ENCODE peak calls at places on chromosomes 5 and 9, in nine cellular contexts. One of them, this sample, is unnamed.

GRCh38 chr5:42982107-42982622 is 58.0 kb downstream of the ANXA2R start:
- DNase-seq in adrenal gland: no peak
- DNase-seq in cardiac muscle cell: no peak
- DNase-seq in fibroblast of the aortic adventitia: no peak
- DNase-seq in brain microvascular endothelial cell: no peak
- DNase-seq in AG04450: no peak
- DNase-seq in astrocyte: no peak
- DNase-seq in kidney: no peak
- DNase-seq in heart right ventricle: peak; percentile 21
- DNase-seq in this sample: peak; percentile 19

GRCh38 chr9:121246821-121247511 is 21.0 kb upstream of the GSN start:
- DNase-seq in adrenal gland: no peak
- DNase-seq in cardiac muscle cell: peak; percentile 91
- DNase-seq in fibroblast of the aortic adventitia: peak; percentile 89
- DNase-seq in brain microvascular endothelial cell: peak; percentile 94
- DNase-seq in AG04450: peak; percentile 68
- DNase-seq in astrocyte: peak; percentile 94
- DNase-seq in kidney: no peak
- DNase-seq in heart right ventricle: no peak
- DNase-seq in this sample: peak; percentile 95

GRCh38 chr5:141493500-141494422 is 4.9 kb downstream of the PCDHGC5 start:
- DNase-seq in adrenal gland: no peak
- DNase-seq in cardiac muscle cell: peak; percentile 60
- DNase-seq in fibroblast of the aortic adventitia: peak; percentile 56
- DNase-seq in brain microvascular endothelial cell: peak; percentile 53
- DNase-seq in AG04450: no peak
- DNase-seq in astrocyte: peak; percentile 71
- DNase-seq in kidney: no peak
- DNase-seq in heart right ventricle: no peak
- DNase-seq in this sample: peak; percentile 59

GRCh38 chr5:163888366-163888765 is 382.9 kb downstream of the MAT2B start:
- DNase-seq in adrenal gland: no peak
- DNase-seq in cardiac muscle cell: peak; percentile 34
- DNase-seq in fibroblast of the aortic adventitia: peak; percentile 52
- DNase-seq in brain microvascular endothelial cell: no peak
- DNase-seq in AG04450: no peak
- DNase-seq in astrocyte: peak; percentile 78
- DNase-seq in kidney: no peak
- DNase-seq in heart right ventricle: no peak
- DNase-seq in this sample: peak; percentile 11

GRCh38 chr9:91750343-91750742 is 199.7 kb downstream of the ROR2 start:
- DNase-seq in adrenal gland: no peak
- DNase-seq in cardiac muscle cell: no peak
- DNase-seq in fibroblast of the aortic adventitia: no peak
- DNase-seq in brain microvascular endothelial cell: no peak
- DNase-seq in AG04450: no peak
- DNase-seq in astrocyte: no peak
- DNase-seq in kidney: no peak
- DNase-seq in heart right ventricle: no peak
- DNase-seq in this sample: no peak

GRCh38 chr5:173963867-173964429 is 25.0 kb upstream of the C5orf47 start:
- DNase-seq in adrenal gland: no peak
- DNase-seq in cardiac muscle cell: no peak
- DNase-seq in fibroblast of the aortic adventitia: no peak
- DNase-seq in brain microvascular endothelial cell: no peak
- DNase-seq in AG04450: no peak
- DNase-seq in astrocyte: peak; percentile 74
- DNase-seq in kidney: no peak
- DNase-seq in heart right ventricle: no peak
- DNase-seq in this sample: no peak

GRCh38 chr5:150578781-150579461 is 61.5 kb upstream of the SYNPO start:
- DNase-seq in adrenal gland: no peak
- DNase-seq in cardiac muscle cell: no peak
- DNase-seq in fibroblast of the aortic adventitia: no peak
- DNase-seq in brain microvascular endothelial cell: no peak
- DNase-seq in AG04450: no peak
- DNase-seq in astrocyte: no peak
- DNase-seq in kidney: no peak
- DNase-seq in heart right ventricle: no peak
- DNase-seq in this sample: no peak

GRCh38 chr9:127149010-127149409 is 26.6 kb upstream of the ANGPTL2 start:
- DNase-seq in adrenal gland: no peak
- DNase-seq in cardiac muscle cell: no peak
- DNase-seq in fibroblast of the aortic adventitia: no peak
- DNase-seq in brain microvascular endothelial cell: no peak
- DNase-seq in AG04450: no peak
- DNase-seq in astrocyte: no peak
- DNase-seq in kidney: no peak
- DNase-seq in heart right ventricle: no peak
- DNase-seq in this sample: no peak

GRCh38 chr9:129619787-129620668 is 873 bp downstream of the C9orf50 start:
- DNase-seq in adrenal gland: no peak
- DNase-seq in cardiac muscle cell: no peak
- DNase-seq in fibroblast of the aortic adventitia: no peak
- DNase-seq in brain microvascular endothelial cell: no peak
- DNase-seq in AG04450: no peak
- DNase-seq in astrocyte: peak; percentile 21
- DNase-seq in kidney: peak; percentile 82
- DNase-seq in heart right ventricle: no peak
- DNase-seq in this sample: no peak

GRCh38 chr9:17135578-17135904 is 701 bp downstream of the CNTLN start:
- DNase-seq in adrenal gland: peak; percentile 26
- DNase-seq in cardiac muscle cell: peak; percentile 23
- DNase-seq in fibroblast of the aortic adventitia: no peak
- DNase-seq in brain microvascular endothelial cell: peak; percentile 9
- DNase-seq in AG04450: no peak
- DNase-seq in astrocyte: no peak
- DNase-seq in kidney: no peak
- DNase-seq in heart right ventricle: no peak
- DNase-seq in this sample: peak; percentile 26

DNA sequence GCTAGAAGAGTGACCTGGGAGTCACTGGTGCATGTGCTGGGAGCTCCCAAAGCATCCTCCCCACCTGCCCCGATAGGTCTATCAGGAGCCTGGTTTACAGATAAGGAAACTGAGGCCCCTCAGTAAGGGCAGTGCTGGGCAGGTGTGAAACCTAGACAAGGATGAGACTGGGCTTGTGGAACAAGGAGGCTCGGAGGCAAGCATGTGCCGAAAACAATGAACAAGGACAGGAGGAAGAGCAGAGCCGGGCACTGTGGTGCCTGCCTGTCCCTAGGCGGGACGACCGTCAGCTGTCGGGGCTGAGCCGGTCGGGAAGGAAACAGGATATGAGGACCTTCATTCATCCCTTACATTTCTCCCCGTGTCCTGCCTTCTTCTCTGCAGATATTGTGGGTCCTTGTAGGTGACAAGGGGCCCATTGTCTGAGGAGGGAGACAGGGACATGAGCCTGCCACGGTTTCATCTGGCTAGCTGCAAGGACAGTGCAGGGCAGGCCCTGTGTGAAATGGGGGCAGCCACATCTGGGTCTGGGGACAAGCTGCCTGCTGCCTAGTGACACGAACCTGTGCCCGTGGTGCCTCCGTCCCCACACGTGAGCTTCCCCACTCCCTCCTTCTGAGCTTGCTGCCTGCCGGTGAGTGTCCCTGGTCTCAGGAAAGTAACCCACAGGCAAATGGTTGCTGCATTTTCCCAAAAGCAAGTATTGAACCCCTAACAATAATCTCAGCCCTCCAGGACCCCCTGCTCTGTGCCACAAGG is 18.6 kb downstream of the FGD3 start:
- DNase-seq in adrenal gland: no peak
- DNase-seq in cardiac muscle cell: no peak
- DNase-seq in fibroblast of the aortic adventitia: no peak
- DNase-seq in brain microvascular endothelial cell: no peak
- DNase-seq in AG04450: no peak
- DNase-seq in astrocyte: no peak
- DNase-seq in kidney: no peak
- DNase-seq in heart right ventricle: no peak
- DNase-seq in this sample: no peak
- H3K4me3 ChIP-seq in adrenal gland: no peak overlapping the region
- H3K4me3 ChIP-seq in cardiac muscle cell: no peak overlapping the region
- H3K4me3 ChIP-seq in fibroblast of the aortic adventitia: no peak overlapping the region
- H3K4me3 ChIP-seq in brain microvascular endothelial cell: no peak overlapping the region
- H3K4me3 ChIP-seq in AG04450: no peak overlapping the region
- H3K4me3 ChIP-seq in astrocyte: no peak overlapping the region
- H3K4me3 ChIP-seq in kidney: no peak overlapping the region
- H3K4me3 ChIP-seq in heart right ventricle: peak overlapping the region; percentile 27
- H3K4me3 ChIP-seq in this sample: no peak overlapping the region

DNA sequence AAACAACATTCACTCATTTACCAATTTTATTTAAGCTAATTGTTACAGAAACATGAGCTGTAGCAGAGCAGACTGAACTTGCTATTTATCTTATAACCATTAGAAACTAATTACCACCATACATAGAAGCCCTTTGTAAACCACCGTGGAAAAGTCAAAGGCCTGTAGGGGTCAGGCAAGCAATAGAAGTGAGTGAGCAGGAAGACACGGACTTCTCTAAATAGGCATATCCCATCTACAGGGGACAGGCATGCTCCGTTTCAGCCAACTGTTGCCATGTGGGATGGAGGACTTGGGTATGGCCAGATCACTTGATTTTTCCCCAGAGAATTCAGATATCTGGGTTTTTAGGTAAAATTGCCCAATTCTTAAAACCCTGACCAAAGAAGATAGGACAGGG is 44.8 kb downstream of the PRRC1 start:
- DNase-seq in adrenal gland: no peak
- DNase-seq in cardiac muscle cell: peak; percentile 46
- DNase-seq in fibroblast of the aortic adventitia: peak; percentile 26
- DNase-seq in brain microvascular endothelial cell: no peak
- DNase-seq in AG04450: no peak
- DNase-seq in astrocyte: no peak
- DNase-seq in kidney: no peak
- DNase-seq in heart right ventricle: no peak
- DNase-seq in this sample: peak; percentile 41
- TF ChIP-seq CTCF in adrenal gland: no peak
- TF ChIP-seq CTCF in cardiac muscle cell: peak; percentile 35
- TF ChIP-seq CTCF in fibroblast of the aortic adventitia: peak; percentile 29
- TF ChIP-seq CTCF in brain microvascular endothelial cell: peak; percentile 35
- TF ChIP-seq CTCF in AG04450: peak; percentile 10
- TF ChIP-seq CTCF in astrocyte: peak; percentile 22
- TF ChIP-seq CTCF in kidney: no peak
- TF ChIP-seq CTCF in heart right ventricle: peak; percentile 56
- TF ChIP-seq CTCF in this sample: peak; percentile 49

DNA sequence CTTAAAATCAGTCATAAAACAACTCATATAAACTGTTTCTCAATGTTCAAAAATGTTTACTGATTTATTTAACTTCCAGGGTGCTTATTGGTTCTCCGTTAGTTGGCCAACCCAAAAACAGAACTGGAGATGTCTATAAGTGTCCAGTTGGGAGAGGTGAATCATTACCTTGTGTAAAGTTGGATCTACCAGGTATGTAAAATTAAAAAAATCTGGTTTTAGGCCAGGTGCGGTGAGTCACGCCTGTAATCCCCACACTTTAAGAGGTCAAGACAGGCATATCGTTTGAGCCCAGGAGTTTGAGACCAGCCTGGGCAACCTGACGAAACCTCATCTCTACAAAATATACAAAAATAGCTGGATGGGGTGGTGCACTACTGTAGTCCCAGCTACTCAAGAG is 73.7 kb downstream of the ITGA1 start:
- DNase-seq in adrenal gland: no peak
- DNase-seq in cardiac muscle cell: no peak
- DNase-seq in fibroblast of the aortic adventitia: no peak
- DNase-seq in brain microvascular endothelial cell: no peak
- DNase-seq in AG04450: no peak
- DNase-seq in astrocyte: no peak
- DNase-seq in kidney: no peak
- DNase-seq in heart right ventricle: no peak
- DNase-seq in this sample: no peak
- H3K4me3 ChIP-seq in adrenal gland: no peak overlapping the region
- H3K4me3 ChIP-seq in cardiac muscle cell: no peak overlapping the region
- H3K4me3 ChIP-seq in fibroblast of the aortic adventitia: no peak overlapping the region
- H3K4me3 ChIP-seq in brain microvascular endothelial cell: no peak overlapping the region
- H3K4me3 ChIP-seq in AG04450: no peak overlapping the region
- H3K4me3 ChIP-seq in astrocyte: no peak overlapping the region
- H3K4me3 ChIP-seq in kidney: no peak overlapping the region
- H3K4me3 ChIP-seq in heart right ventricle: no peak overlapping the region
- H3K4me3 ChIP-seq in this sample: no peak overlapping the region

DNA sequence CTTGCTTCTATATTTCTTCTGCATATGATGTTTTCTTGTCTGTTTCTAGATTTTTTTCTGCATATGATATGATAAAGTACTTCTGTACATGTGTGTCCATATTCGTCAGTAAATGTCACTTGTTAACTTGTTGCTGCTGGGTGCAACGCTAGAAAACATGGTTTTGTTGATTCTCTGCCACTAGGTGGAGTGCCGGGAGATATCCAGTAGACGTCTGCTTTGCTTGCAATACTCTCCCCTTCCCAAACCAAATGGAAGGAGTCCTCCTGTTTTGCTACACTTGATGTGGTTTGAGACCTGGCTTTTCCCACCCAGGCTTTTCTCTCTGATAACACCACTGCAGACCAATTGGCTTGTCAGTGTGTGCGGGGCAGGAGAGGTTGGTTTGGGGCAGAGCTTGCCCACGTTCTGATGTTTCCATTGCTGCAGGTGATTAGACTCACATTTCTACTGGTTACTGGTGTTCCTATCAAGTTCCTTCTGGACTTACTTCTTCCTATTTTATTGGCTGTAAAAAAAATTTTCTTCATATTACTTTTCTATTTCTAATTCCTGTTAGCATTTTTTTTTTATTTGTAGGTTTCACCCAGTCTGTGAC is 900.0 kb upstream of the CDH10 start:
- DNase-seq in adrenal gland: peak; percentile 29
- DNase-seq in cardiac muscle cell: no peak
- DNase-seq in fibroblast of the aortic adventitia: no peak
- DNase-seq in brain microvascular endothelial cell: no peak
- DNase-seq in AG04450: no peak
- DNase-seq in astrocyte: no peak
- DNase-seq in kidney: no peak
- DNase-seq in heart right ventricle: no peak
- DNase-seq in this sample: peak; percentile 1
- TF ChIP-seq CTCF in adrenal gland: peak; percentile 34
- TF ChIP-seq CTCF in cardiac muscle cell: no peak
- TF ChIP-seq CTCF in fibroblast of the aortic adventitia: no peak
- TF ChIP-seq CTCF in brain microvascular endothelial cell: peak; percentile 28
- TF ChIP-seq CTCF in AG04450: no peak
- TF ChIP-seq CTCF in astrocyte: peak; percentile 55
- TF ChIP-seq CTCF in kidney: peak; percentile 45
- TF ChIP-seq CTCF in heart right ventricle: peak; percentile 28
- TF ChIP-seq CTCF in this sample: peak; percentile 26